ENCODE peak calls at places on chromosomes 13 and 19, in six cellular contexts. W is HL-60, C is stomach, F is transverse colon, M is GM12891, O is esophagus muscularis mucosa. J is an unnamed sample.

GRCh38 chr19:42246143-42246868 is 3.9 kb upstream of the GSK3A start:
- DNase-seq in W (peak), O (peak), C (peak), M (no peak), F (peak), J (peak)

GRCh38 chr13:111957913-111958450 is 109.0 kb upstream of the SOX1 start:
- DNase-seq in C (peak), W (no peak), F (no peak), M (no peak), O (no peak), J (no peak)

GRCh38 chr13:62046512-62046911 is 630.9 kb upstream of the PCDH20 start:
- DNase-seq in W (no peak), F (no peak), C (no peak), M (no peak), O (no peak), J (no peak)

GRCh38 chr19:9467161-9467560 is 31.3 kb downstream of the ZNF560 start:
- DNase-seq in M (no peak), W (no peak), C (no peak), F (no peak), O (no peak), J (no peak)

GRCh38 chr13:39263531-39263930 is 225.3 kb downstream of the NHLRC3 start:
- DNase-seq in C (no peak), F (no peak), W (no peak), M (no peak), O (no peak), J (no peak)

GRCh38 chr13:46367622-46368327 is 19.3 kb downstream of the RUBCNL start:
- DNase-seq in M (no peak), C (no peak), W (no peak), O (no peak), F (no peak), J (no peak)

GRCh38 chr19:887072-887471 is 5.9 kb downstream of the MED16 start:
- DNase-seq in F (no peak), W (no peak), C (no peak), M (no peak), O (no peak), J (no peak)

GRCh38 chr13:40350283-40350992 is 316.0 kb downstream of the FOXO1 start:
- DNase-seq in C (no peak), F (no peak), M (no peak), W (no peak), O (no peak), J (no peak)

GRCh38 chr19:48445256-48445605 is 552 bp upstream of the GRWD1 start:
- DNase-seq in O (no peak), C (no peak), F (no peak), M (no peak), W (peak), J (peak)

GRCh38 chr19:1012334-1012733 is 8.6 kb downstream of the TMEM259 start:
- DNase-seq in C (no peak), M (no peak), W (no peak), O (no peak), F (no peak), J (no peak)

GRCh38 chr13:27423333-27423732 is 1.1 kb upstream of the GTF3A start:
- DNase-seq in O (no peak), W (no peak), C (no peak), M (no peak), F (no peak), J (no peak)

GRCh38 chr19:22137791-22138190 is 59.0 kb downstream of the ZNF676 start:
- DNase-seq in M (no peak), C (no peak), O (no peak), W (no peak), F (no peak), J (no peak)

GRCh38 chr13:112693831-112694497 is 4.1 kb downstream of the ATP11A start:
- DNase-seq in M (no peak), O (no peak), C (peak), F (no peak), W (peak), J (peak)

GRCh38 chr19:3238066-3238561 is 13.7 kb downstream of the CELF5 start:
- DNase-seq in F (no peak), W (no peak), M (no peak), O (no peak), C (no peak), J (no peak)

GRCh38 chr13:32407854-32408253 is 20.1 kb downstream of the N4BP2L1 start:
- DNase-seq in F (no peak), M (no peak), W (no peak), O (no peak), C (no peak), J (no peak)

GRCh38 chr19:46731007-46731501 is 14.1 kb upstream of the PRKD2 start:
- DNase-seq in O (no peak), W (peak), F (no peak), C (peak), M (no peak), J (no peak)

GRCh38 chr19:3969435-3970312 is 1.2 kb downstream of the DAPK3 start:
- DNase-seq in C (peak), W (no peak), F (no peak), O (no peak), M (no peak), J (peak)

GRCh38 chr13:78029891-78030290 is 111.3 kb upstream of the EDNRB start:
- DNase-seq in O (no peak), W (no peak), C (no peak), M (no peak), F (no peak), J (no peak)

GRCh38 chr19:19049406-19049805 is 14.4 kb upstream of the SLC25A42 start:
- DNase-seq in M (no peak), F (no peak), C (no peak), O (no peak), W (peak), J (no peak)

GRCh38 chr13:27712421-27712820 is 79.9 kb upstream of the GSX1 start:
- DNase-seq in O (no peak), C (peak), M (no peak), F (peak), W (no peak), J (no peak)

GRCh38 chr13:31952641-31953380 is 78.8 kb upstream of the FRY start:
- DNase-seq in M (no peak), F (no peak), O (no peak), W (no peak), C (no peak), J (no peak)

GRCh38 chr13:34208326-34208725 is 390.4 kb downstream of the RFC3 start:
- DNase-seq in W (no peak), F (no peak), C (no peak), O (no peak), M (no peak), J (no peak)

GRCh38 chr13:30107536-30108136 is 199.7 kb downstream of the KATNAL1 start:
- DNase-seq in F (peak), C (peak), W (peak), O (no peak), M (no peak), J (peak)

GRCh38 chr13:79528759-79529191 is 47.8 kb downstream of the NDFIP2 start:
- DNase-seq in F (no peak), W (no peak), M (no peak), O (no peak), C (no peak), J (no peak)

GRCh38 chr19:3721131-3721899 is 13.1 kb downstream of the TJP3 start:
- DNase-seq in W (peak), O (no peak), F (peak), C (peak), M (peak), J (peak)

GRCh38 chr19:831407-832369 is 4.1 kb downstream of the AZU1 start:
- DNase-seq in C (no peak), W (no peak), F (no peak), M (no peak), O (no peak), J (no peak)

GRCh38 chr13:111645598-111646463 is 325.4 kb downstream of the TEX29 start:
- DNase-seq in M (no peak), C (no peak), O (no peak), W (no peak), F (no peak), J (no peak)

GRCh38 chr13:112689498-112690241 is at the start of gene ATP11A:
- DNase-seq in C (peak), W (peak), O (no peak), F (peak), M (peak), J (peak)

GRCh38 chr19:17751103-17751911 is at the start of gene FCHO1:
- DNase-seq in O (no peak), C (peak), F (peak), W (peak), M (peak), J (no peak)

GRCh38 chr19:3682741-3683404 is 17.4 kb downstream of the PIP5K1C start:
- DNase-seq in O (no peak), C (no peak), F (no peak), M (no peak), W (no peak), J (no peak)

GRCh38 chr19:3234800-3235199 is 10.3 kb downstream of the CELF5 start:
- DNase-seq in C (no peak), W (no peak), M (no peak), O (no peak), F (no peak), J (no peak)

GRCh38 chr19:47479701-47480503 is 4.1 kb downstream of the KPTN start:
- DNase-seq in F (no peak), W (no peak), M (no peak), C (no peak), O (no peak), J (no peak)

GRCh38 chr13:79463604-79464003 is 17.4 kb upstream of the NDFIP2 start:
- DNase-seq in O (no peak), W (no peak), M (no peak), F (no peak), C (no peak), J (no peak)

GRCh38 chr13:33524086-33524485 is 238.5 kb upstream of the STARD13 start:
- DNase-seq in M (no peak), O (no peak), C (no peak), W (no peak), F (no peak), J (no peak)

GRCh38 chr13:75399168-75399878 is 82.6 kb downstream of the TBC1D4 start:
- DNase-seq in M (no peak), W (no peak), F (no peak), O (no peak), C (no peak), J (no peak)

GRCh38 chr13:75621147-75621546 is 15.0 kb upstream of the LMO7 start:
- DNase-seq in F (no peak), O (no peak), M (no peak), W (no peak), C (no peak), J (no peak)

GRCh38 chr19:43774103-43774939 is 6.5 kb downstream of the KCNN4 start:
- DNase-seq in F (peak), W (no peak), M (no peak), O (no peak), C (peak), J (no peak)

GRCh38 chr13:114017028-114017630 is 43.3 kb upstream of the C13orf46 start:
- DNase-seq in W (no peak), O (no peak), M (no peak), C (no peak), F (no peak), J (no peak)

DNA sequence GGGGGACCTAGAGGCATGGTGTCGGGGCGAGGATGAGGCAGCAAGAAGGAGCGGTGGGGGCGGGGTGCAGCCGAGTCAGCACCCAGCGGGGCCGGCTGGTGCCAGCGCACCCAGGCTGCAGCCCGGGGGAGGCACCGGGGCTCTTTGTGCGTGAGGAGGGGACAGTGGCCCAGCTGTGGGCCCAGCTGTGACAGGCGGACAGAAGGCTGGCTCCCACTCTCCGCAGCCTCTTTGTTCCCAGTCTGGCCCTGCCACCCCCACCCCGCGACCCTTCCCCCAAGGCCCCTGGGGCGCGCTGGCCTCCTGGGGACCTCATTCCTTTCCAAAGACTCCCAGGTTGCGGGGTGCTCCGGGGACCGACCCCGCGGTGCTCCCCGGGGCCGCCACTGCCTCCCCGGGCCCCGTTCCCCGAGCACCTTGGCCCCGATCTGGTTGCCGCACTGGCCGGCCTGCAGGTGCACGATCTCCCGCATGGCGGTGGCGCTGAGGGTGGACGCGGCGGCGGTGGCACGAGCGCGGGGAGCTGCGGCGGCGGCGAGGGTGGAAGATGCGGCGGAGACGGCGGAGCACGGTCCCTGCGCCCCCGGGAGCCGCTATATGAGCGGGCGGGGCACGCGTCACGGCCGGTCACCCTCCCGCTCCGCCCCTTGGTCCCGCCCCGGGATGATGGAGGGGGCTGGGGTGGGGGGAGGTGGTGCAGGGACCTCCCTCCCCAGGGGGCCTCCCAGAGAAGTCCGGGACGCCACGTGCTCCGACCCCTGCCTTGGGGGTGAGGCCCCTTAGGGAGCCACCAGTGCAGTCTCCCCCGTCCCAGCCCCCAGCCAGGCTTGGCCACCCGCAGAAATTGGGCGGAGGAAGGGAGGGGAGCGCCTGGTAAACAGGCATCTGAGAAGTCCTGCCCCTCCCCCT is at the start of gene TUBB4A:
- DNase-seq in W (no peak), C (no peak), F (peak), M (peak), O (no peak), J (no peak)
- TF ChIP-seq POLR2AphosphoS5 in W (no peak), C (no peak), F (no peak), M (no peak), O (no peak), J (no peak)

DNA sequence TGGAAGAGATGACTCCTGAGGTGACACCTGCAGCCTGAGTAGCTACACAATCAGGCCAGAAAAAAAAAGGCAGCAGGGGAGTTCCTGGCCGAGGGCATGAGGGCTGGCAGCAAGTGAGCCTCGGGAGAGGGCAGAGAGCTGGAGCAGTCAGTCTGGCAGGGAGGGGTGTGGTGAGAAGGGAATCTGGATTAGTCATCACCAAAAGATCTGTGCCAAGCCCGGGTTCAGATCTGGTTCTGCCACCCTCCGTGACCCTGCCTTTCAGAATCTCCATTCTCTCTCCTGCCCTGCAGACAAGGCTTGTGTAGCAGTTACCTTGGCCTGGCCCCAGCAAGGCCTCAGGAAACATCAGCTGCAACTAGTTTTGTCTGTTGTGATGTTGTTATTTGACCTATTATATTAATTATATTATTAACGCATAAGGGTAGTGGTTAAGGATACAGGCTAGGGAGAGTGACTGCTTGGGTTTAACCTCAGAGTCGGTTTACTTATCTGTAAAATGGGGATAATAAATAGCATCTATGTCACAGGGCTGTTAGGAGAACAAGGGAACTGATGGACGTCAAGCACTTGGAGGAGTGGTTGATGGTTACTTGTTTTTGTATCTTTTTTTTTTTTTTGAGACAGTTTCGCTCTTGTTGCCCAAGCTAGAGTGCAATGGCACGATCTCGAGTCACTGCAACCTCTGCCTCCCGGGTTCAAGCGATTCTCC is 2.7 kb upstream of the CAPNS1 start:
- DNase-seq in O (no peak), C (peak), W (no peak), M (no peak), F (peak), J (no peak)
- TF ChIP-seq POLR2AphosphoS5 in O (peak), C (peak), W (no peak), M (no peak), F (no peak), J (no peak)

GRCh38 chr19:38742296-38742695 is 2.0 kb downstream of the CAPN12 start:
- DNase-seq in O (no peak), W (no peak), F (no peak), M (peak), C (no peak), J (no peak)

GRCh38 chr19:38744906-38745305 is 632 bp upstream of the CAPN12 start:
- DNase-seq in O (no peak), F (no peak), W (no peak), M (no peak), C (no peak), J (no peak)

GRCh38 chr19:38742906-38743305 is 1.4 kb downstream of the CAPN12 start:
- DNase-seq in W (no peak), O (no peak), M (peak), F (no peak), C (no peak), J (no peak)

GRCh38 chr19:38744298-38744681 is at the start of gene CAPN12:
- DNase-seq in C (no peak), F (no peak), O (no peak), M (no peak), W (no peak), J (no peak)

GRCh38 chr19:38743394-38744297 is 628 bp downstream of the CAPN12 start:
- DNase-seq in C (no peak), F (no peak), O (no peak), M (no peak), W (no peak), J (no peak)
- TF ChIP-seq POLR2AphosphoS5 in C (no peak), F (no peak), O (no peak), M (no peak), W (no peak), J (no peak)

GRCh38 chr13:21518617-21519144 is 59.6 kb upstream of the ZDHHC20 start:
- DNase-seq in C (no peak), W (no peak), M (no peak), F (no peak), O (no peak), J (no peak)

GRCh38 chr13:21522130-21522529 is 63.0 kb upstream of the ZDHHC20 start:
- DNase-seq in W (no peak), M (no peak), C (no peak), O (no peak), F (no peak), J (no peak)

GRCh38 chr13:21517576-21517975 is 58.5 kb upstream of the ZDHHC20 start:
- DNase-seq in O (no peak), M (no peak), C (no peak), W (no peak), F (no peak), J (no peak)

GRCh38 chr13:21526707-21527454 is 67.8 kb upstream of the ZDHHC20 start:
- DNase-seq in F (no peak), O (no peak), M (no peak), W (no peak), C (no peak), J (no peak)

GRCh38 chr13:21522847-21523246 is 63.7 kb upstream of the ZDHHC20 start:
- DNase-seq in F (no peak), W (no peak), C (no peak), M (no peak), O (no peak), J (no peak)
- TF ChIP-seq POLR2AphosphoS5 in F (no peak), W (no peak), C (no peak), M (no peak), O (no peak), J (no peak)

DNA sequence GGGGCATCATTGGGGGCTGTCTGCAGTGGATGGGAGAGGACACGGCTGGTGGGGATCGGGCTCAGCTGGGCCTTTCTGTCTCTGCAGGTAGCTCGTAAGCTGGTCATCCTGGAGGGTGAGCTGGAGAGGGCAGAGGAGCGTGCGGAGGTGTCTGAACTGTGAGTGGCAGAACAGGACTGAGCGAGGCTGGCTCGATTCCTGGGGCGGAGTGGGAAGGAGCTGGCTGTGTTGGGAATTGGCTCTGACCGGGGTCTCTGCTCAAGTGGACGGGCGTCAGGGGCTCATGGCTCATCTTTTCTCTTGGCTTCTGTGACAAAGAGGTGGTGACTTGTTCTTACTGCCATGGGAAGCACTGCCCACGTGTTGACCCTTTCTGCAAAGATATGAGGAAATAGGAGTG is 11.6 kb downstream of the TPM4 start:
- DNase-seq in O (peak), M (no peak), C (no peak), F (no peak), W (no peak), J (no peak)
- TF ChIP-seq POLR2AphosphoS5 in O (no peak), M (peak), C (no peak), F (no peak), W (no peak), J (no peak)

GRCh38 chr19:54208784-54209057 is 8.1 kb downstream of the RPS9 start:
- DNase-seq in W (no peak), F (no peak), O (no peak), M (no peak), C (no peak), J (no peak)

GRCh38 chr19:54209748-54210494 is 9.3 kb downstream of the RPS9 start:
- DNase-seq in W (peak), M (no peak), C (peak), O (peak), F (peak), J (peak)

GRCh38 chr19:54209058-54209747 is 8.5 kb downstream of the RPS9 start:
- DNase-seq in C (no peak), W (no peak), M (no peak), F (no peak), O (no peak), J (no peak)

GRCh38 chr19:54206831-54207177 is 6.1 kb downstream of the RPS9 start:
- DNase-seq in C (no peak), F (no peak), O (no peak), M (no peak), W (no peak), J (no peak)

GRCh38 chr19:54207908-54208783 is 7.5 kb downstream of the RPS9 start:
- DNase-seq in C (peak), O (peak), W (peak), M (no peak), F (peak), J (peak)
- TF ChIP-seq POLR2AphosphoS5 in C (peak), O (no peak), W (peak), M (peak), F (peak), J (no peak)